ENCODE peak calls at places on chromosomes 1 and 21, in ten cellular contexts. One of them, this sample, is unnamed.
A peak's percentile ranks its signal among the peaks of the same experiment; 100 is the strongest.

GRCh38 chr1:24417681-24418080 is 2.1 kb downstream of the NIPAL3 start:
- DNase-seq in T-cell: no peak
- DNase-seq in ovary: no peak
- DNase-seq in COR-L47: no peak
- DNase-seq in nephron progenitor cell: no peak
- DNase-seq in CD4-positive, alpha-beta T cell: no peak
- DNase-seq in Right ventricle myocardium superior: no peak
- DNase-seq in HEK293T: no peak
- DNase-seq in activated CD4-positive, alpha-beta T cell treated with anti-CD3 and anti-CD28 coated beads for 48 hours: no peak
- DNase-seq in EH: peak; percentile 84
- DNase-seq in this sample: no peak

GRCh38 chr1:54297596-54298283 is 97.8 kb downstream of the MRPL37 start:
- DNase-seq in ovary: no peak
- DNase-seq in CD4-positive, alpha-beta T cell: no peak
- DNase-seq in HEK293T: no peak
- DNase-seq in activated CD4-positive, alpha-beta T cell treated with anti-CD3 and anti-CD28 coated beads for 48 hours: no peak
- DNase-seq in EH: peak; percentile 49
- DNase-seq in nephron progenitor cell: no peak
- DNase-seq in T-cell: no peak
- DNase-seq in COR-L47: no peak
- DNase-seq in Right ventricle myocardium superior: no peak
- DNase-seq in this sample: no peak

GRCh38 chr1:180775801-180776200 is 136.9 kb upstream of the KIAA1614 start:
- DNase-seq in activated CD4-positive, alpha-beta T cell treated with anti-CD3 and anti-CD28 coated beads for 48 hours: no peak
- DNase-seq in EH: no peak
- DNase-seq in COR-L47: no peak
- DNase-seq in T-cell: no peak
- DNase-seq in nephron progenitor cell: no peak
- DNase-seq in HEK293T: no peak
- DNase-seq in CD4-positive, alpha-beta T cell: no peak
- DNase-seq in Right ventricle myocardium superior: no peak
- DNase-seq in ovary: no peak
- DNase-seq in this sample: no peak

GRCh38 chr1:181062800-181063428 is 25.6 kb upstream of the IER5 start:
- DNase-seq in ovary: no peak
- DNase-seq in activated CD4-positive, alpha-beta T cell treated with anti-CD3 and anti-CD28 coated beads for 48 hours: peak; percentile 45
- DNase-seq in COR-L47: no peak
- DNase-seq in CD4-positive, alpha-beta T cell: peak; percentile 27
- DNase-seq in Right ventricle myocardium superior: no peak
- DNase-seq in T-cell: no peak
- DNase-seq in HEK293T: no peak
- DNase-seq in nephron progenitor cell: no peak
- DNase-seq in EH: peak; percentile 81
- DNase-seq in this sample: peak; percentile 50

GRCh38 chr1:75203415-75204277 is 69.5 kb downstream of the LHX8 start:
- DNase-seq in Right ventricle myocardium superior: no peak
- DNase-seq in T-cell: no peak
- DNase-seq in COR-L47: peak; percentile 64
- DNase-seq in EH: peak; percentile 40
- DNase-seq in nephron progenitor cell: peak; percentile 29
- DNase-seq in HEK293T: peak; percentile 62
- DNase-seq in CD4-positive, alpha-beta T cell: no peak
- DNase-seq in activated CD4-positive, alpha-beta T cell treated with anti-CD3 and anti-CD28 coated beads for 48 hours: no peak
- DNase-seq in ovary: no peak
- DNase-seq in this sample: no peak

GRCh38 chr1:77978969-77979838 is at the start of gene FUBP1:
- DNase-seq in COR-L47: peak; percentile 99
- DNase-seq in activated CD4-positive, alpha-beta T cell treated with anti-CD3 and anti-CD28 coated beads for 48 hours: peak; percentile 96
- DNase-seq in ovary: peak; percentile 95
- DNase-seq in nephron progenitor cell: peak; percentile 92
- DNase-seq in Right ventricle myocardium superior: peak; percentile 95
- DNase-seq in T-cell: peak; percentile 95
- DNase-seq in EH: peak; percentile 99
- DNase-seq in HEK293T: peak; percentile 97
- DNase-seq in CD4-positive, alpha-beta T cell: peak; percentile 94
- DNase-seq in this sample: peak; percentile 96

GRCh38 chr1:242873661-242874060 is 349.2 kb upstream of the PLD5 start:
- DNase-seq in COR-L47: no peak
- DNase-seq in nephron progenitor cell: no peak
- DNase-seq in ovary: no peak
- DNase-seq in activated CD4-positive, alpha-beta T cell treated with anti-CD3 and anti-CD28 coated beads for 48 hours: no peak
- DNase-seq in HEK293T: no peak
- DNase-seq in T-cell: no peak
- DNase-seq in Right ventricle myocardium superior: no peak
- DNase-seq in CD4-positive, alpha-beta T cell: no peak
- DNase-seq in EH: no peak
- DNase-seq in this sample: no peak

GRCh38 chr21:44432841-44433790 is 22.2 kb upstream of the LRRC3 start:
- DNase-seq in nephron progenitor cell: no peak
- DNase-seq in EH: no peak
- DNase-seq in Right ventricle myocardium superior: peak; percentile 41
- DNase-seq in activated CD4-positive, alpha-beta T cell treated with anti-CD3 and anti-CD28 coated beads for 48 hours: peak; percentile 1
- DNase-seq in CD4-positive, alpha-beta T cell: no peak
- DNase-seq in HEK293T: no peak
- DNase-seq in ovary: peak; percentile 6
- DNase-seq in COR-L47: no peak
- DNase-seq in T-cell: no peak
- DNase-seq in this sample: no peak

GRCh38 chr1:230047114-230047865 is 19.7 kb upstream of the GALNT2 start:
- DNase-seq in COR-L47: no peak
- DNase-seq in HEK293T: no peak
- DNase-seq in ovary: no peak
- DNase-seq in EH: peak; percentile 29
- DNase-seq in CD4-positive, alpha-beta T cell: no peak
- DNase-seq in Right ventricle myocardium superior: no peak
- DNase-seq in nephron progenitor cell: peak; percentile 10
- DNase-seq in T-cell: no peak
- DNase-seq in activated CD4-positive, alpha-beta T cell treated with anti-CD3 and anti-CD28 coated beads for 48 hours: no peak
- DNase-seq in this sample: no peak

GRCh38 chr21:35563885-35564451 is 496.4 kb downstream of the SETD4 start:
- DNase-seq in ovary: peak; percentile 21
- DNase-seq in EH: peak; percentile 100
- DNase-seq in Right ventricle myocardium superior: peak; percentile 74
- DNase-seq in activated CD4-positive, alpha-beta T cell treated with anti-CD3 and anti-CD28 coated beads for 48 hours: no peak
- DNase-seq in HEK293T: no peak
- DNase-seq in CD4-positive, alpha-beta T cell: no peak
- DNase-seq in T-cell: no peak
- DNase-seq in COR-L47: no peak
- DNase-seq in nephron progenitor cell: peak; percentile 11
- DNase-seq in this sample: no peak

GRCh38 chr1:1678581-1679380 is 13.8 kb downstream of the SLC35E2B start:
- DNase-seq in T-cell: no peak
- DNase-seq in activated CD4-positive, alpha-beta T cell treated with anti-CD3 and anti-CD28 coated beads for 48 hours: peak; percentile 81
- DNase-seq in COR-L47: no peak
- DNase-seq in CD4-positive, alpha-beta T cell: no peak
- DNase-seq in EH: peak; percentile 8
- DNase-seq in Right ventricle myocardium superior: peak; percentile 38
- DNase-seq in HEK293T: no peak
- DNase-seq in ovary: no peak
- DNase-seq in nephron progenitor cell: no peak
- DNase-seq in this sample: peak; percentile 51

GRCh38 chr21:20943476-20944085 is 54.6 kb upstream of the NCAM2 start:
- DNase-seq in CD4-positive, alpha-beta T cell: no peak
- DNase-seq in ovary: no peak
- DNase-seq in nephron progenitor cell: no peak
- DNase-seq in T-cell: no peak
- DNase-seq in COR-L47: no peak
- DNase-seq in Right ventricle myocardium superior: no peak
- DNase-seq in EH: no peak
- DNase-seq in activated CD4-positive, alpha-beta T cell treated with anti-CD3 and anti-CD28 coated beads for 48 hours: no peak
- DNase-seq in HEK293T: no peak
- DNase-seq in this sample: no peak

GRCh38 chr1:150234647-150235435 is 1.1 kb downstream of the ANP32E start:
- DNase-seq in activated CD4-positive, alpha-beta T cell treated with anti-CD3 and anti-CD28 coated beads for 48 hours: peak; percentile 95
- DNase-seq in ovary: peak; percentile 80
- DNase-seq in nephron progenitor cell: peak; percentile 67
- DNase-seq in HEK293T: peak; percentile 71
- DNase-seq in COR-L47: peak; percentile 28
- DNase-seq in T-cell: peak; percentile 74
- DNase-seq in CD4-positive, alpha-beta T cell: peak; percentile 69
- DNase-seq in Right ventricle myocardium superior: peak; percentile 89
- DNase-seq in EH: peak; percentile 80
- DNase-seq in this sample: peak; percentile 83

GRCh38 chr1:221923921-221924598 is 182.2 kb upstream of the DUSP10 start:
- DNase-seq in HEK293T: no peak
- DNase-seq in ovary: no peak
- DNase-seq in COR-L47: no peak
- DNase-seq in nephron progenitor cell: no peak
- DNase-seq in T-cell: no peak
- DNase-seq in activated CD4-positive, alpha-beta T cell treated with anti-CD3 and anti-CD28 coated beads for 48 hours: no peak
- DNase-seq in CD4-positive, alpha-beta T cell: no peak
- DNase-seq in EH: peak; percentile 72
- DNase-seq in Right ventricle myocardium superior: no peak
- DNase-seq in this sample: no peak